ENCODE peak calls at places on chromosomes 12 and 14, in four cellular contexts. O, K, U and E are unnamed samples.

GRCh38 chr12:11823043-11823442 is 173.6 kb downstream of the ETV6 start:
- DNase-seq in O (peak), K (no peak), U (no peak), E (no peak)

GRCh38 chr12:114710151-114710550 is 26.2 kb upstream of the TBX3 start:
- DNase-seq in O (no peak), K (no peak), U (no peak), E (no peak)

GRCh38 chr12:47385587-47385986 is 305.8 kb upstream of the AMIGO2 start:
- DNase-seq in O (no peak), K (no peak), U (no peak), E (no peak)

GRCh38 chr14:101236496-101237240 is 324.6 kb upstream of the DIO3 start:
- DNase-seq in O (no peak), K (no peak), U (no peak), E (no peak)

GRCh38 chr12:128571906-128572305 is 251.9 kb downstream of the SLC15A4 start:
- DNase-seq in O (no peak), K (no peak), U (no peak), E (no peak)

GRCh38 chr14:32933623-32933942 is 5.1 kb upstream of the NPAS3 start:
- DNase-seq in O (no peak), K (no peak), U (no peak), E (no peak)

GRCh38 chr12:113846883-113847282 is 119.2 kb downstream of the RBM19 start:
- DNase-seq in O (no peak), K (no peak), U (no peak), E (no peak)

GRCh38 chr12:48936379-48936979 is 11.2 kb upstream of the FKBP11 start:
- DNase-seq in O (peak), K (peak), U (no peak), E (peak)

GRCh38 chr12:4091001-4091789 is 182.4 kb upstream of the CCND2 start:
- DNase-seq in O (no peak), K (no peak), U (no peak), E (no peak)